ENCODE peak calls at places on chromosomes 2 and 18, in five cellular contexts. One of them, this sample, is unnamed.

GRCh38 chr18:46859855-46860254 is 57.5 kb downstream of the PIAS2 start:
- DNase-seq in BJ: no peak
- DNase-seq in endothelial cell: no peak
- DNase-seq in A549: no peak
- DNase-seq in Peyer's patch: no peak
- DNase-seq in this sample: no peak

GRCh38 chr18:34802938-34803337 is 92.8 kb downstream of the DTNA start:
- DNase-seq in A549: no peak
- DNase-seq in endothelial cell: no peak
- DNase-seq in BJ: no peak
- DNase-seq in Peyer's patch: no peak
- DNase-seq in this sample: no peak

GRCh38 chr2:217231212-217231611 is 371.3 kb upstream of the TNP1 start:
- DNase-seq in endothelial cell: no peak
- DNase-seq in Peyer's patch: no peak
- DNase-seq in BJ: no peak
- DNase-seq in A549: no peak
- DNase-seq in this sample: no peak

GRCh38 chr18:61362511-61362910 is 29.3 kb downstream of the CDH20 start:
- DNase-seq in endothelial cell: no peak
- DNase-seq in Peyer's patch: no peak
- DNase-seq in BJ: no peak
- DNase-seq in A549: no peak
- DNase-seq in this sample: no peak

GRCh38 chr2:18940184-18940583 is 350.8 kb upstream of the NT5C1B start:
- DNase-seq in A549: no peak
- DNase-seq in Peyer's patch: no peak
- DNase-seq in endothelial cell: no peak
- DNase-seq in BJ: no peak
- DNase-seq in this sample: no peak

GRCh38 chr2:232418466-232419244 is 12.0 kb downstream of the ALPG start:
- DNase-seq in Peyer's patch: no peak
- DNase-seq in endothelial cell: no peak
- DNase-seq in BJ: no peak
- DNase-seq in A549: no peak
- DNase-seq in this sample: no peak

GRCh38 chr2:85174943-85175342 is 41.8 kb downstream of the TCF7L1 start:
- DNase-seq in BJ: no peak
- DNase-seq in Peyer's patch: no peak
- DNase-seq in endothelial cell: no peak
- DNase-seq in A549: no peak
- DNase-seq in this sample: no peak

GRCh38 chr2:152223997-152224396 is 48.4 kb upstream of the STAM2 start:
- DNase-seq in BJ: no peak
- DNase-seq in endothelial cell: no peak
- DNase-seq in Peyer's patch: no peak
- DNase-seq in A549: no peak
- DNase-seq in this sample: no peak

GRCh38 chr18:70113511-70113910 is 92.0 kb downstream of the RTTN start:
- DNase-seq in BJ: no peak
- DNase-seq in Peyer's patch: no peak
- DNase-seq in endothelial cell: no peak
- DNase-seq in A549: no peak
- DNase-seq in this sample: no peak

GRCh38 chr2:46471002-46471583 is 8.3 kb upstream of the TMEM247 start:
- DNase-seq in endothelial cell: no peak
- DNase-seq in A549: no peak
- DNase-seq in Peyer's patch: no peak
- DNase-seq in BJ: no peak
- DNase-seq in this sample: no peak

GRCh38 chr18:3931542-3932112 is 481.7 kb downstream of the TGIF1 start:
- DNase-seq in BJ: no peak
- DNase-seq in endothelial cell: no peak
- DNase-seq in A549: peak
- DNase-seq in Peyer's patch: no peak
- DNase-seq in this sample: no peak

GRCh38 chr2:229901819-229902218 is 20.0 kb downstream of the TRIP12 start:
- DNase-seq in endothelial cell: no peak
- DNase-seq in BJ: no peak
- DNase-seq in Peyer's patch: no peak
- DNase-seq in A549: peak
- DNase-seq in this sample: no peak

GRCh38 chr2:215782271-215782670 is 231.1 kb downstream of the MREG start:
- DNase-seq in BJ: no peak
- DNase-seq in endothelial cell: no peak
- DNase-seq in Peyer's patch: no peak
- DNase-seq in A549: no peak
- DNase-seq in this sample: no peak

GRCh38 chr2:136305517-136306192 is 187.7 kb upstream of the CXCR4 start:
- DNase-seq in A549: peak
- DNase-seq in endothelial cell: no peak
- DNase-seq in Peyer's patch: no peak
- DNase-seq in BJ: no peak
- DNase-seq in this sample: no peak

GRCh38 chr2:51789908-51790307 is 758.0 kb upstream of the NRXN1 start:
- DNase-seq in A549: no peak
- DNase-seq in Peyer's patch: no peak
- DNase-seq in endothelial cell: no peak
- DNase-seq in BJ: no peak
- DNase-seq in this sample: no peak

GRCh38 chr2:174024524-174025270 is 59.5 kb upstream of the SP3 start:
- DNase-seq in Peyer's patch: peak
- DNase-seq in A549: no peak
- DNase-seq in BJ: no peak
- DNase-seq in endothelial cell: no peak
- DNase-seq in this sample: no peak

GRCh38 chr2:137910641-137911040 is 53.6 kb upstream of the HNMT start:
- DNase-seq in Peyer's patch: no peak
- DNase-seq in BJ: no peak
- DNase-seq in endothelial cell: no peak
- DNase-seq in A549: peak
- DNase-seq in this sample: no peak

GRCh38 chr2:157779794-157780193 is 96.3 kb downstream of the ACVR1 start:
- DNase-seq in Peyer's patch: no peak
- DNase-seq in A549: no peak
- DNase-seq in BJ: no peak
- DNase-seq in endothelial cell: no peak
- DNase-seq in this sample: no peak

GRCh38 chr2:157783180-157783579 is 93.0 kb downstream of the ACVR1 start:
- DNase-seq in Peyer's patch: no peak
- DNase-seq in BJ: no peak
- DNase-seq in endothelial cell: no peak
- DNase-seq in A549: no peak
- DNase-seq in this sample: no peak

GRCh38 chr2:157780211-157780610 is 95.9 kb downstream of the ACVR1 start:
- DNase-seq in endothelial cell: no peak
- DNase-seq in A549: no peak
- DNase-seq in Peyer's patch: no peak
- DNase-seq in BJ: no peak
- DNase-seq in this sample: no peak

GRCh38 chr2:157784169-157784822 is 91.8 kb downstream of the ACVR1 start:
- DNase-seq in Peyer's patch: peak
- DNase-seq in endothelial cell: no peak
- DNase-seq in BJ: no peak
- DNase-seq in A549: peak
- DNase-seq in this sample: no peak

DNA sequence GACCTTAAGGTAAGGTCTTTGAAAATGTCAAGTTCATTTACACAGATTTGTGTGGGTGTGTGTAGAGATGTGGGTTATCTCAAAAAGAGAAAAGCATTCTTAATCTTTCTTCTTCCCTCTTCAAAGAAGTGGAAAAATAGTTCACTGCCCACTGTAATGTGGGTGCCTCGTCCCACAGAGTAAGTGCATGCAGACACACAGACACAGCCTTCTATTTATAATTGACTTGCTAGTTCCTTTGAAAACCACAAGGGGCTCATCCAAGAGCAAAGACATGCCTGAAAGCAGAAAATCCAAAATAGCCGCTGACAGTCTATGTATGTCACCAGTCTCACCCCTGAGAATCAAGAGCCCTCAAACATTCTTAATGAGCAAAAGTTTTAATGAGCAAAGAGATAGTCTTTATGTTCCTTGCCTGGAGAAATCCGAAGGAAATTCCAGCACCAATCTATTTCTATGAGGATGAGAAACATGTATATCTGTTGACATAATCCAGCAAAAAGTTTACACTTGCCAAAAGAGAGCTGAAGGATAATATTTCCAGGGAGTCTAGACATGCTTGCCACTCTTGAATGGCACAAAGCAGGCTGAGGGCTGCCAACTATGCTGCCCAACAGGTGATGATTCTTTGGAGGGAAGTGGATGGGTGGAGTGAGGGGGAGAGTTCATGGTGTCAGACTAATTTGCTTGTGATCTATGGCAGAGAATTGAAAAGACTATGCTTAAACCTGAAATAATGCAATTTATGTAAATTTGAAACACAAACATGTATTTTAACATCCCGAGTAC is 93.9 kb downstream of the ACVR1 start:
- DNase-seq in endothelial cell: no peak
- DNase-seq in A549: peak
- DNase-seq in BJ: no peak
- DNase-seq in Peyer's patch: no peak
- DNase-seq in this sample: no peak
- TF ChIP-seq CTCF in endothelial cell: no peak
- TF ChIP-seq CTCF in A549: no peak
- TF ChIP-seq CTCF in BJ: peak
- TF ChIP-seq CTCF in Peyer's patch: no peak
- TF ChIP-seq CTCF in this sample: no peak

GRCh38 chr18:57052173-57052572 is 94.7 kb upstream of the BOD1L2 start:
- DNase-seq in endothelial cell: no peak
- DNase-seq in A549: no peak
- DNase-seq in Peyer's patch: no peak
- DNase-seq in BJ: no peak
- DNase-seq in this sample: no peak
- TF ChIP-seq CTCF in endothelial cell: no peak
- TF ChIP-seq CTCF in A549: no peak
- TF ChIP-seq CTCF in Peyer's patch: no peak
- TF ChIP-seq CTCF in BJ: no peak
- TF ChIP-seq CTCF in this sample: no peak

GRCh38 chr2:102057502-102058292 is 65.9 kb downstream of the IL1R2 start:
- DNase-seq in BJ: no peak
- DNase-seq in Peyer's patch: no peak
- DNase-seq in A549: no peak
- DNase-seq in endothelial cell: no peak
- DNase-seq in this sample: no peak

GRCh38 chr2:102058293-102058833 is 66.6 kb downstream of the IL1R2 start:
- DNase-seq in Peyer's patch: no peak
- DNase-seq in A549: no peak
- DNase-seq in BJ: no peak
- DNase-seq in endothelial cell: no peak
- DNase-seq in this sample: no peak

GRCh38 chr2:102053096-102053495 is 61.3 kb downstream of the IL1R2 start:
- DNase-seq in A549: no peak
- DNase-seq in BJ: no peak
- DNase-seq in Peyer's patch: no peak
- DNase-seq in endothelial cell: no peak
- DNase-seq in this sample: no peak

GRCh38 chr2:102056079-102056581 is 64.4 kb downstream of the IL1R2 start:
- DNase-seq in Peyer's patch: no peak
- DNase-seq in A549: no peak
- DNase-seq in endothelial cell: no peak
- DNase-seq in BJ: no peak
- DNase-seq in this sample: no peak

GRCh38 chr2:102055346-102055975 is 63.7 kb downstream of the IL1R2 start:
- DNase-seq in Peyer's patch: no peak
- DNase-seq in A549: no peak
- DNase-seq in endothelial cell: no peak
- DNase-seq in BJ: no peak
- DNase-seq in this sample: no peak
- TF ChIP-seq CTCF in Peyer's patch: no peak
- TF ChIP-seq CTCF in A549: no peak
- TF ChIP-seq CTCF in endothelial cell: no peak
- TF ChIP-seq CTCF in BJ: no peak
- TF ChIP-seq CTCF in this sample: no peak

DNA sequence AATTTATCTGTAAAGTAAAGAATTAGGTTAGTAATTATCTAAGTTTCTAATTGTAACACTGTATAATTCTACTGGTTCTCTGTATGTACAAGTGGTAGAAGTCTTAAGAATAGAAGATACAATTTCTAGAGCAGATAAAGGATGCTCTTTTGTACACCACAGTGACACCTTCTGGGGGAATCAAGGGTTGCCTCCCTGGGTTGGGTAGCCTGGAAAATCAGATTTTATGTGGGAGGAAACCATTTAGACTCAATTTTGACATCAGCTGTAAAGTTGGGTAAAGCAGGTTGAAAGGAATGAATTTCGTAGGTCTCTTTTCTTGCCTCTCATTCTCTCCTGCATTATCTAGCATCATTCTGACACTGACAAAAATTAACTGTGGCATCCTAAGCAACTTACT is 354.8 kb downstream of the DCC start:
- DNase-seq in BJ: no peak
- DNase-seq in Peyer's patch: no peak
- DNase-seq in endothelial cell: peak
- DNase-seq in A549: peak
- DNase-seq in this sample: no peak
- TF ChIP-seq CTCF in BJ: peak
- TF ChIP-seq CTCF in Peyer's patch: peak
- TF ChIP-seq CTCF in endothelial cell: no peak
- TF ChIP-seq CTCF in A549: peak
- TF ChIP-seq CTCF in this sample: no peak

DNA sequence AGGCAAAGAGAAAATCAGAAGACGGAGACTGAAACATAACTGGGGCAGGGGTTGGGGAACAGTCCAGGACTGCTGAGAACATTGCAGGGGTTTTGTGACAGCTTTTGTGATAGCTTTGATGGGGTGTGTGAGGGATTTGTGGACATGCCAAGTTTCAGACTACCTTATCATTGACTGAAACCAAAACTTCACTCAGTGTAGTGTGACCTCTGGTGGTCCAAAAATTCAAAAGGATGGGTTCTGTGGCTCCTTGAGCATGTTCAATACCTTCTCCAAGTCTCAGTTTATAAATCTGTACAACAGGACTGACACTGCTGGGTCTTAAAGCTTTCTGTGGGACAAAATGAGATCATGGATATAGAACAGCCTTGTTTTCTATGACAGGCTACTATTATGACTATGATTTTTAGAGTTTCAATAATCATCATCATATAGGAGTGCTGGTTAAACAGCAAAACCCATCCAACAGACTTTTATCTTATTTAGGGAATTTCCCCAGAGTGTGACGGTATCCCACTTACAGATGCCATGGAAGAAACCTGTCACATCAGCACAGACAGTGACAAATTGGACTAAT is 259.2 kb upstream of the SLC14A2 start:
- DNase-seq in Peyer's patch: no peak
- DNase-seq in BJ: no peak
- DNase-seq in A549: no peak
- DNase-seq in endothelial cell: no peak
- DNase-seq in this sample: no peak
- TF ChIP-seq CTCF in Peyer's patch: no peak
- TF ChIP-seq CTCF in BJ: no peak
- TF ChIP-seq CTCF in A549: no peak
- TF ChIP-seq CTCF in endothelial cell: no peak
- TF ChIP-seq CTCF in this sample: no peak

This sample was measured in activated B cell treated with CpG ODN at 0.5 μM for 24 hours.